ENCODE peak calls at places on chromosomes 6 and 20, in four cellular contexts. S is stomach; Y is upper lobe of left lung; X is effector memory CD4-positive, alpha-beta T cell. R is an unnamed sample. For H3K9me3, the result is how much of the 10 kb centered on the place peaks cover.

GRCh38 chr20:20561172-20561571 is 151.3 kb downstream of the RALGAPA2 start:
- DNase-seq in Y (no peak), S (no peak), X (no peak), R (no peak)

GRCh38 chr6:27478141-27478705 is 5.3 kb upstream of the ZNF184 start:
- DNase-seq in S (no peak), Y (no peak), X (no peak), R (no peak)

GRCh38 chr20:53517146-53517545 is 76.5 kb downstream of the ZNF217 start:
- DNase-seq in Y (no peak), X (no peak), S (no peak), R (peak)

GRCh38 chr6:76703285-76703684 is 630.8 kb upstream of the IMPG1 start:
- DNase-seq in X (no peak), S (no peak), Y (no peak), R (no peak)

GRCh38 chr20:29878777-29879442 is 1378.6 kb upstream of the DEFB115 start:
- DNase-seq in X (no peak), S (peak), Y (peak), R (peak)

GRCh38 chr20:19301843-19302242 is 89.4 kb downstream of the SLC24A3 start:
- DNase-seq in S (no peak), X (no peak), Y (no peak), R (no peak)

GRCh38 chr20:45592574-45593189 is 13.6 kb upstream of the WFDC8 start:
- DNase-seq in X (no peak), S (no peak), Y (no peak), R (no peak)

GRCh38 chr6:73792738-73793137 is 96.7 kb downstream of the CD109 start:
- DNase-seq in S (no peak), X (no peak), Y (no peak), R (no peak)

GRCh38 chr6:139711714-139712585 is 337.5 kb upstream of the CITED2 start:
- DNase-seq in S (no peak), X (no peak), Y (no peak), R (no peak)

GRCh38 chr6:100078509-100078908 is 84.5 kb upstream of the MCHR2 start:
- DNase-seq in S (no peak), Y (no peak), X (no peak), R (no peak)

GRCh38 chr6:14664616-14665315 is 547.2 kb downstream of the CD83 start:
- DNase-seq in Y (no peak), X (no peak), S (no peak), R (no peak)

GRCh38 chr20:1034420-1034799 is 32.3 kb upstream of the RSPO4 start:
- DNase-seq in S (no peak), X (no peak), Y (no peak), R (no peak)

GRCh38 chr20:57693002-57693582 is 16.7 kb downstream of the PMEPA1 start:
- DNase-seq in Y (peak), X (no peak), S (peak), R (peak)

GRCh38 chr6:110421749-110422443 is 6.5 kb upstream of the DDO start:
- DNase-seq in S (no peak), Y (no peak), X (no peak), R (no peak)

GRCh38 chr6:105077592-105078463 is 102.0 kb downstream of the POPDC3 start:
- DNase-seq in S (no peak), X (no peak), Y (no peak), R (no peak)

GRCh38 chr6:63492476-63492875 is 79.8 kb upstream of the LOC128125822 start:
- DNase-seq in X (no peak), Y (no peak), S (no peak), R (peak)

GRCh38 chr6:36746251-36746650 is 48.6 kb downstream of the RAB44 start:
- DNase-seq in X (no peak), Y (no peak), S (no peak), R (no peak)

GRCh38 chr6:139175389-139175788 is 40.5 kb downstream of the HECA start:
- DNase-seq in S (no peak), Y (no peak), X (no peak), R (no peak)

GRCh38 chr6:12911387-12911960 is 194.9 kb downstream of the PHACTR1 start:
- DNase-seq in S (no peak), Y (no peak), X (no peak), R (no peak)

GRCh38 chr6:168344338-168344737 is 24.8 kb upstream of the DACT2 start:
- DNase-seq in X (no peak), Y (no peak), S (no peak), R (no peak)
- H3K9me3 ChIP-seq in X (under half), Y (under half), S (under half), R (under half)

DNA sequence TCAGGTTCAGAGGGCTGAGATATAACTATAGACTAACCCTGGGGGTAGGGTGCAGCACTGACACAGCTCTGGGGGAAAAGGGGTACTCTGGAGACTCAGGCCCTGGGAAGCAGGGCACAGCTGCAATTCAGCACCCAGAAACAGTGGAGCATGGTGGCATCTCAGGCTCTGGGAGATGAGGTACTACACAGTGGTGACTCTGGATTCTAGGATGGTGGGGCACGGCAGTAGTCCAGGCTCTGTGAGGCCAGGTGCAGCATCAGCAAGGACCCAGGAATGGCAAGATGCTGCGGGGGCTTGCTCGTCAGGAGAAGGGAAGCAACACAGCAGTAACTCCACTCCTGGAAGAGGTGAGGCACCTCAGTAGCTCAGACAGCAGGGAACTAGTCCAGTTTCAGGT is 271.5 kb upstream of the MOCS1 start:
- DNase-seq in X (no peak), S (no peak), Y (no peak), R (no peak)
- H3K9me3 ChIP-seq in X (under half), S (half or more), Y (under half), R (under half)

DNA sequence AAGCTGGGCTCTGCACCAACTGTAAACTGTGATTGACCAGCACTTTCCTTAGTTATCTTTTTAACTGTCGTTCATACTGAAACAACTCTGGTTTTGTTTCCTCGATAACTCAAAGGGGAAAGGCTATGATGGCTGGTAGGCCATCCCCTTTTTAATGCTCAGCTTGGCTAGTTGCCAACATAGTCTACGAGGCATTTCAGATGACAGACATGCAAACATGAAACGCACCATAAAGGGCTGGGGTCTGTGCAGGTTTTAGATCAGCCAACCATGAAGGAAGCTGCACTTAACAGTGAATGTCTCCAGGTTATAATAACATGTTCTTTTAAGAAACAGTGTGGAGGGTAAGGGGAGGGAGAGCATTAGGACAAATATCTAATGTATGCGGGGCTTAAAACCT is 497.0 kb upstream of the ARID1B start:
- DNase-seq in X (no peak), Y (no peak), S (no peak), R (no peak)
- H3K9me3 ChIP-seq in X (under half), Y (under half), S (under half), R (under half)

GRCh38 chr20:63381781-63382431 is 20.8 kb upstream of the CHRNA4 start:
- DNase-seq in Y (peak), X (peak), S (no peak), R (no peak)

GRCh38 chr20:63384336-63384735 is 23.2 kb upstream of the CHRNA4 start:
- DNase-seq in Y (peak), S (no peak), X (no peak), R (no peak)

GRCh38 chr20:63382551-63383300 is 21.6 kb upstream of the CHRNA4 start:
- DNase-seq in Y (peak), X (no peak), S (no peak), R (no peak)

GRCh38 chr20:63385819-63386218 is 24.7 kb upstream of the CHRNA4 start:
- DNase-seq in Y (no peak), S (no peak), X (no peak), R (no peak)

GRCh38 chr20:63383556-63383955 is 22.4 kb upstream of the CHRNA4 start:
- DNase-seq in S (no peak), Y (peak), X (no peak), R (no peak)
- H3K9me3 ChIP-seq in S (under half), Y (under half), X (under half), R (under half)

GRCh38 chr6:363291-363690 is 28.3 kb upstream of the IRF4 start:
- DNase-seq in S (no peak), X (no peak), Y (no peak), R (no peak)
- H3K9me3 ChIP-seq in S (under half), X (under half), Y (under half), R (under half)